ENCODE peak calls at places on chromosomes 11 and 22, in six cellular contexts. M is gastrocnemius medialis; F is stomach; I is tibial nerve; A is CD4-positive, alpha-beta T cell; U is mesenchymal stem cell. G is an unnamed sample.

GRCh38 chr11:23123766-23124165 is 263.5 kb upstream of the CCDC179 start:
- DNase-seq in A (no peak), F (no peak), U (peak), M (no peak), I (no peak), G (no peak)

GRCh38 chr11:68211546-68211945 is 1.6 kb downstream of the KMT5B start:
- DNase-seq in F (peak), U (no peak), A (no peak), M (no peak), I (no peak), G (peak)

GRCh38 chr22:49948958-49949913 is 11.3 kb upstream of the PIM3 start:
- DNase-seq in F (peak), U (no peak), M (no peak), A (no peak), I (no peak), G (peak)

GRCh38 chr22:34975721-34976120 is 90.2 kb upstream of the ISX start:
- DNase-seq in A (no peak), M (no peak), U (no peak), F (no peak), I (no peak), G (no peak)

GRCh38 chr22:29956680-29957079 is 73.7 kb downstream of the MTMR3 start:
- DNase-seq in M (no peak), A (no peak), F (no peak), U (no peak), I (no peak), G (no peak)

GRCh38 chr11:27239305-27239942 is 123.6 kb downstream of the CCDC34 start:
- DNase-seq in M (no peak), A (no peak), U (no peak), I (peak), F (no peak), G (no peak)

GRCh38 chr22:48677168-48677520 is 1150.5 kb downstream of the BRD1 start:
- DNase-seq in A (no peak), F (no peak), I (no peak), M (no peak), U (no peak), G (no peak)

GRCh38 chr11:93020248-93021088 is 51.0 kb downstream of the MTNR1B start:
- DNase-seq in U (peak), F (no peak), I (no peak), M (no peak), A (no peak), G (no peak)

GRCh38 chr22:42844756-42845155 is 12.3 kb downstream of the ARFGAP3 start:
- DNase-seq in U (peak), M (no peak), F (no peak), A (no peak), I (no peak), G (no peak)

GRCh38 chr11:61507012-61507768 is 1.4 kb upstream of the LRRC10B start:
- DNase-seq in A (no peak), M (no peak), U (no peak), F (no peak), I (no peak), G (no peak)

GRCh38 chr11:86954288-86955110 is 696 bp downstream of the FZD4 start:
- DNase-seq in A (no peak), M (peak), U (peak), I (peak), F (no peak), G (peak)

GRCh38 chr11:108286369-108286768 is 63.5 kb downstream of the ATM start:
- DNase-seq in I (no peak), M (no peak), U (no peak), F (no peak), A (no peak), G (no peak)

GRCh38 chr11:77082838-77083552 is 16.2 kb downstream of the CAPN5 start:
- DNase-seq in M (peak), I (peak), U (peak), A (no peak), F (peak), G (peak)

GRCh38 chr22:43516996-43517635 is 105.3 kb downstream of the MPPED1 start:
- DNase-seq in U (no peak), I (no peak), A (no peak), F (no peak), M (no peak), G (no peak)

GRCh38 chr11:69893631-69894030 is 74.4 kb upstream of the FGF3 start:
- DNase-seq in F (no peak), A (no peak), M (no peak), I (no peak), U (no peak), G (no peak)

GRCh38 chr22:45441158-45441557 is 27.7 kb downstream of the RIBC2 start:
- DNase-seq in A (peak), I (peak), M (peak), F (peak), U (peak), G (peak)

GRCh38 chr11:115860246-115860645 is 356.0 kb upstream of the CADM1 start:
- DNase-seq in I (no peak), F (no peak), U (no peak), M (no peak), A (no peak), G (no peak)

GRCh38 chr11:6468712-6469495 is 4.8 kb downstream of the TRIM3 start:
- DNase-seq in M (peak), A (no peak), I (peak), U (peak), F (peak), G (peak)

GRCh38 chr22:33515733-33516297 is 404.5 kb downstream of the LARGE1 start:
- DNase-seq in I (no peak), U (no peak), A (no peak), M (no peak), F (peak), G (peak)

GRCh38 chr11:69721745-69722144 is 17.9 kb upstream of the FGF19 start:
- DNase-seq in A (no peak), F (no peak), M (no peak), U (no peak), I (no peak), G (no peak)

GRCh38 chr11:85945296-85945695 is 90.1 kb downstream of the CCDC83 start:
- DNase-seq in U (no peak), A (no peak), F (no peak), M (no peak), I (no peak), G (no peak)

GRCh38 chr11:70077411-70078094 is 564 bp upstream of the ANO1 start:
- DNase-seq in U (no peak), I (no peak), M (no peak), F (no peak), A (no peak), G (no peak)

GRCh38 chr22:35119494-35119893 is 53.5 kb downstream of the ISX start:
- DNase-seq in F (no peak), M (no peak), I (no peak), U (no peak), A (no peak), G (no peak)

GRCh38 chr11:10930224-10930960 is 72.5 kb upstream of the ZBED5 start:
- DNase-seq in A (peak), M (no peak), I (no peak), U (peak), F (no peak), G (peak)

GRCh38 chr11:132704796-132705375 is 827.4 kb downstream of the OPCML start:
- DNase-seq in M (no peak), A (no peak), F (peak), I (no peak), U (no peak), G (no peak)

GRCh38 chr22:42404266-42404665 is 27.9 kb downstream of the NFAM1 start:
- DNase-seq in M (no peak), I (no peak), F (no peak), U (no peak), A (no peak), G (no peak)

GRCh38 chr11:8217926-8218325 is 45.8 kb downstream of the LMO1 start:
- DNase-seq in F (no peak), M (no peak), I (no peak), A (no peak), U (no peak), G (no peak)

GRCh38 chr22:48490513-48491411 is 1336.9 kb downstream of the BRD1 start:
- DNase-seq in M (no peak), A (no peak), I (no peak), U (no peak), F (peak), G (no peak)

GRCh38 chr11:72224587-72225410 is at the start of gene INPPL1:
- DNase-seq in F (peak), I (no peak), M (peak), A (no peak), U (peak), G (peak)

GRCh38 chr11:72225411-72225951 is 914 bp downstream of the INPPL1 start:
- DNase-seq in F (no peak), M (peak), I (no peak), U (no peak), A (no peak), G (peak)

GRCh38 chr11:72228229-72228843 is 3.8 kb downstream of the INPPL1 start:
- DNase-seq in U (no peak), M (peak), I (no peak), A (no peak), F (peak), G (no peak)

GRCh38 chr11:72227316-72228228 is 3.0 kb downstream of the INPPL1 start:
- DNase-seq in I (no peak), A (no peak), F (peak), U (no peak), M (peak), G (no peak)

GRCh38 chr11:72226701-72227100 is 2.1 kb downstream of the INPPL1 start:
- DNase-seq in U (no peak), A (no peak), M (no peak), I (no peak), F (peak), G (no peak)
- H3K27ac ChIP-seq in U (no peak), A (no peak), M (peak), I (no peak), F (no peak), G (no peak)

DNA sequence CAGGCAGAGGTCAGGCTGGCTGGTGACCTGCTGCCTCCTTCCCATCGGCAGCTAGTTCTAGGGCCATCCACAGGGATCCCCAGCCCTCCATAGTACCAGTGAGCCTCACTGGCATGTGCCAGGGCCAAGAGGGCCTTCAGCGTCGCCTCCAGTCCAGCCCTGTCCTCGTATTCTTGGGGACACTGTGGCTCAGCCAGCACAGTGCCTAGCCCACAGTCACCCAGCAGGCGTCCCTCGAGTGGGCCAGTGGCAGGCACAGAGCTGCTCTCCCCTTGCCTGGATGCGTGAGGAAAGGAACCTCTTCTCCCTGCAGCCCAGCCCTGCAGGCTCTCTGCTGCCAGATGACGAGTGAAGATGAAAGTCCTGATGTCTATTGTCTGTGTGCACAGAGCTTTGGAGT is 10.6 kb upstream of the SH3BP1 start:
- DNase-seq in F (no peak), A (no peak), U (no peak), M (no peak), I (no peak), G (no peak)
- H3K27ac ChIP-seq in F (no peak), A (peak), U (no peak), M (no peak), I (no peak), G (no peak)

GRCh38 chr11:15157738-15158137 is 43.0 kb downstream of the INSC start:
- DNase-seq in F (no peak), I (no peak), U (no peak), A (no peak), M (no peak), G (no peak)
- H3K27ac ChIP-seq in F (no peak), I (no peak), U (no peak), A (no peak), M (no peak), G (no peak)

GRCh38 chr11:78250099-78250498 is 61.4 kb downstream of the USP35 start:
- DNase-seq in U (no peak), M (no peak), A (no peak), F (no peak), I (no peak), G (no peak)
- H3K27ac ChIP-seq in U (no peak), M (no peak), A (no peak), F (no peak), I (no peak), G (no peak)

GRCh38 chr11:57008373-57008772 is 19.7 kb downstream of the OR5AK2 start:
- DNase-seq in U (no peak), M (no peak), F (no peak), I (no peak), A (no peak), G (no peak)
- H3K27ac ChIP-seq in U (no peak), M (no peak), F (no peak), I (no peak), A (no peak), G (no peak)

GRCh38 chr11:119785131-119785530 is 56.1 kb upstream of the NECTIN1 start:
- DNase-seq in F (no peak), A (no peak), I (no peak), M (no peak), U (no peak), G (no peak)
- H3K27ac ChIP-seq in F (no peak), A (no peak), I (no peak), M (no peak), U (no peak), G (no peak)

DNA sequence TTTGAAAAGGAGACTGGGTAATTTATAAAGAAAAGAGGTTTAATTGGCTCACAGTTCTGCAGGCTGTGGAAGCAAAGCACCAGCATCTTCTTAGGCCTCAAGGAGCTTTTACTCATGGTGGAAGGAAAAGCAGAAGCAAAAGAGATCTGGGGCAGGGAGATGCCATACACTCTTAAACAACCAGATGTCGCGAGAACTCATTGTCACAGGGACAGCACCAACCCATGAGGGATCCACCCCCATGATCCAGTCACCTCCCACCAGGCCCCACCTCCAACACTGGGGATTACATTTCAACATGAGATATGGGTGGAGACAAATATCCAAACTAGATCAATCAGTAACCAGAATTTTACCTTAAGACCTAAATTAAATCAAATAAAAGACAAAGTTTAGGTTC is 87.2 kb downstream of the C11orf91 start:
- DNase-seq in A (no peak), U (no peak), I (no peak), M (no peak), F (no peak), G (no peak)
- H3K27ac ChIP-seq in A (no peak), U (no peak), I (no peak), M (no peak), F (no peak), G (no peak)